ENCODE peak calls at places on chromosomes 7 and 10, in ten cellular contexts. B, V, F, G, J, C, T, S, L and Y are unnamed samples.

GRCh38 chr10:73168486-73168844 is 546 bp downstream of the FAM149B1 start:
- DNase-seq in L (no peak), B (no peak), F (no peak), J (no peak), C (no peak), G (no peak), S (no peak), T (peak), V (no peak), Y (peak)

GRCh38 chr7:1459930-1460756 is 873 bp upstream of the MICALL2 start:
- DNase-seq in C (no peak), T (no peak), J (no peak), V (no peak), L (peak), S (no peak), G (no peak), B (no peak), F (no peak), Y (no peak)

GRCh38 chr10:80199828-80200227 is 5.5 kb downstream of the ANXA11 start:
- DNase-seq in J (no peak), G (peak), T (no peak), L (peak), S (peak), B (no peak), F (no peak), V (no peak), C (no peak), Y (peak)

GRCh38 chr10:34157501-34157900 is 657.6 kb downstream of the PARD3 start:
- DNase-seq in J (no peak), B (no peak), G (no peak), T (no peak), L (no peak), C (no peak), F (no peak), S (no peak), V (no peak), Y (peak)

GRCh38 chr10:22369433-22370072 is 24.3 kb downstream of the SPAG6 start:
- DNase-seq in S (no peak), F (no peak), L (peak), G (no peak), J (no peak), B (no peak), T (no peak), C (no peak), V (no peak), Y (peak)

GRCh38 chr10:73910764-73911552 is at the start of gene PLAU:
- DNase-seq in T (no peak), G (no peak), B (peak), C (peak), J (no peak), S (peak), L (peak), V (peak), F (peak), Y (peak)

GRCh38 chr7:8190121-8190895 is 71.7 kb downstream of the ICA1 start:
- DNase-seq in G (no peak), F (no peak), J (peak), B (peak), T (peak), C (peak), S (peak), L (peak), V (no peak), Y (peak)

GRCh38 chr10:110642980-110643655 is 1.0 kb upstream of the RBM20 start:
- DNase-seq in T (no peak), C (peak), V (no peak), S (peak), B (no peak), J (no peak), L (no peak), G (no peak), F (no peak), Y (no peak)

GRCh38 chr10:123519861-123520260 is 146.3 kb upstream of the GPR26 start:
- DNase-seq in B (no peak), V (no peak), G (no peak), C (no peak), F (no peak), J (no peak), S (no peak), L (no peak), T (no peak), Y (no peak)

GRCh38 chr7:133434246-133434865 is 181.5 kb downstream of the EXOC4 start:
- DNase-seq in S (peak), B (no peak), L (peak), G (peak), V (no peak), C (no peak), F (no peak), J (no peak), T (peak), Y (peak)

GRCh38 chr10:78337646-78338391 is 304.2 kb downstream of the RPS24 start:
- DNase-seq in J (no peak), V (peak), F (no peak), G (peak), S (peak), B (no peak), T (no peak), L (no peak), C (peak), Y (no peak)

GRCh38 chr10:102752934-102753664 is 9.4 kb downstream of the WBP1L start:
- DNase-seq in S (peak), V (no peak), L (peak), C (no peak), G (peak), T (peak), F (no peak), B (no peak), J (no peak), Y (peak)

GRCh38 chr7:94160719-94161435 is 156.7 kb upstream of the BET1 start:
- DNase-seq in C (no peak), B (no peak), T (no peak), F (no peak), V (no peak), S (no peak), J (no peak), G (no peak), L (peak), Y (no peak)

GRCh38 chr7:107501593-107501992 is 31.7 kb downstream of the GPR22 start:
- DNase-seq in V (no peak), L (peak), G (no peak), F (no peak), T (peak), C (no peak), S (peak), J (no peak), B (peak), Y (peak)

GRCh38 chr7:266851-267840 is 22.8 kb upstream of the FOXL3 start:
- DNase-seq in J (no peak), F (peak), S (no peak), C (no peak), L (no peak), B (no peak), G (no peak), V (no peak), T (peak), Y (no peak)

GRCh38 chr10:22805304-22805703 is 90.9 kb upstream of the PIP4K2A start:
- DNase-seq in B (no peak), C (peak), T (peak), V (peak), L (no peak), S (peak), J (peak), G (peak), F (no peak), Y (peak)

GRCh38 chr7:116560021-116560970 is 35.5 kb downstream of the CAV1 start:
- DNase-seq in F (no peak), C (no peak), J (no peak), G (no peak), L (no peak), V (no peak), B (no peak), T (no peak), S (peak), Y (no peak)

GRCh38 chr7:44162785-44163395 is 21.8 kb upstream of the MYL7 start:
- DNase-seq in L (no peak), V (no peak), S (no peak), C (no peak), G (no peak), T (no peak), B (no peak), J (no peak), F (no peak), Y (no peak)

GRCh38 chr10:20624642-20625041 is 272.5 kb downstream of the NEBL start:
- DNase-seq in G (peak), V (peak), F (no peak), B (no peak), T (no peak), L (no peak), C (no peak), J (no peak), S (peak), Y (no peak)

GRCh38 chr7:75971961-75972763 is 22.2 kb downstream of the TMEM120A start:
- DNase-seq in T (no peak), G (no peak), J (no peak), V (no peak), S (no peak), L (peak), C (peak), F (no peak), B (no peak), Y (no peak)

GRCh38 chr7:109354000-109354399 is 784.3 kb downstream of the DNAJB9 start:
- DNase-seq in G (no peak), S (no peak), J (no peak), F (no peak), V (no peak), C (no peak), B (no peak), L (no peak), T (no peak), Y (no peak)

GRCh38 chr7:73565675-73566342 is 8.3 kb upstream of the BCL7B start:
- DNase-seq in T (no peak), C (no peak), F (no peak), J (no peak), S (no peak), L (peak), B (no peak), G (no peak), V (no peak), Y (no peak)

GRCh38 chr10:102040305-102040704 is 15.7 kb downstream of the ARMH3 start:
- DNase-seq in S (no peak), L (no peak), V (no peak), G (no peak), T (no peak), C (no peak), J (no peak), B (no peak), F (no peak), Y (no peak)

GRCh38 chr7:129530881-129531391 is 28.6 kb downstream of the SMKR1 start:
- DNase-seq in L (peak), V (no peak), G (peak), F (no peak), S (peak), B (peak), T (peak), C (no peak), J (no peak), Y (peak)

GRCh38 chr10:79189853-79190435 is 121.2 kb downstream of the ZMIZ1 start:
- DNase-seq in J (peak), G (no peak), V (no peak), S (peak), T (no peak), B (no peak), L (no peak), C (peak), F (no peak), Y (no peak)